ENCODE peak calls at places on chromosome 2, in five cellular contexts. J is GM06990, A is PC-3, T is fibroblast of lung, S is bronchial epithelial cell. P is an unnamed sample.

GRCh38 chr2:29123584-29124349 is 8.6 kb downstream of the CLIP4 start:
- DNase-seq in T (peak; percentile 72), J (no peak), S (peak; percentile 92), A (peak; percentile 92), P (no peak)

GRCh38 chr2:138267902-138268254 is 233.7 kb upstream of the SPOPL start:
- DNase-seq in J (peak; percentile 15), S (no peak), A (no peak), T (no peak), P (no peak)

GRCh38 chr2:222504714-222505113 is 80.4 kb downstream of the SGPP2 start:
- DNase-seq in T (no peak), J (peak; percentile 29), S (no peak), A (no peak), P (no peak)

GRCh38 chr2:73985318-73986084 is 791 bp downstream of the TET3 start:
- DNase-seq in J (peak; percentile 79), S (no peak), A (peak; percentile 36), T (no peak), P (no peak)

GRCh38 chr2:163191372-163191771 is 352.8 kb upstream of the KCNH7 start:
- DNase-seq in T (peak; percentile 64), A (peak; percentile 61), J (no peak), S (peak; percentile 55), P (peak; percentile 20)

GRCh38 chr2:95073856-95074662 is 47.5 kb downstream of the MRPS5 start:
- DNase-seq in S (no peak), A (no peak), T (no peak), J (no peak), P (no peak)

GRCh38 chr2:75607988-75608683 is 38.4 kb upstream of the MRPL19 start:
- DNase-seq in S (no peak), A (peak; percentile 61), T (no peak), J (no peak), P (no peak)

GRCh38 chr2:172674968-172675303 is 60.7 kb upstream of the RAPGEF4 start:
- DNase-seq in A (no peak), T (no peak), S (no peak), J (no peak), P (no peak)

GRCh38 chr2:200223385-200223784 is 83.1 kb upstream of the SPATS2L start:
- DNase-seq in T (peak; percentile 28), J (no peak), A (no peak), S (no peak), P (no peak)

GRCh38 chr2:10935366-10935918 is 23.7 kb downstream of the KCNF1 start:
- DNase-seq in S (no peak), A (no peak), J (no peak), T (no peak), P (no peak)

GRCh38 chr2:8514748-8515389 is 167.0 kb upstream of the ID2 start:
- DNase-seq in T (no peak), J (peak; percentile 80), A (no peak), S (no peak), P (no peak)

GRCh38 chr2:179344280-179344961 is 79.8 kb upstream of the SESTD1 start:
- DNase-seq in A (peak; percentile 15), S (peak; percentile 21), J (no peak), T (peak; percentile 46), P (no peak)

GRCh38 chr2:28359222-28360065 is 33.2 kb upstream of the FOSL2 start:
- DNase-seq in A (peak; percentile 78), S (peak; percentile 58), J (peak; percentile 66), T (peak; percentile 55), P (no peak)

GRCh38 chr2:85933753-85934594 is 45.2 kb upstream of the ST3GAL5 start:
- DNase-seq in J (no peak), S (peak; percentile 88), A (no peak), T (peak; percentile 50), P (peak; percentile 18)

GRCh38 chr2:54942373-54942772 is 107.9 kb downstream of the RTN4 start:
- DNase-seq in T (no peak), J (no peak), A (no peak), S (no peak), P (no peak)

GRCh38 chr2:18067980-18068379 is 189.5 kb downstream of the KCNS3 start:
- DNase-seq in S (no peak), T (no peak), J (no peak), A (no peak), P (no peak)

GRCh38 chr2:239464166-239465016 is 63.6 kb upstream of the HDAC4 start:
- DNase-seq in A (no peak), S (no peak), T (no peak), J (no peak), P (no peak)

GRCh38 chr2:88321614-88322248 is 130.8 kb downstream of the FOXI3 start:
- DNase-seq in T (no peak), S (no peak), A (no peak), J (no peak), P (no peak)

GRCh38 chr2:3526871-3527270 is 7.5 kb upstream of the ADI1 start:
- DNase-seq in J (no peak), T (no peak), A (no peak), S (no peak), P (no peak)

GRCh38 chr2:8656160-8656641 is 25.7 kb upstream of the ID2 start:
- DNase-seq in J (no peak), S (no peak), T (peak; percentile 76), A (peak; percentile 6), P (no peak)

GRCh38 chr2:15561574-15562344 is 625 bp upstream of the NBAS start:
- DNase-seq in J (peak; percentile 7), A (peak; percentile 25), S (no peak), T (peak; percentile 54), P (no peak)

GRCh38 chr2:233816771-233817170 is 37.6 kb downstream of the HJURP start:
- DNase-seq in A (no peak), T (no peak), S (no peak), J (no peak), P (no peak)

GRCh38 chr2:223101340-223102039 is 49.5 kb downstream of the KCNE4 start:
- DNase-seq in S (peak; percentile 84), T (peak; percentile 53), J (peak; percentile 19), A (peak; percentile 61), P (peak; percentile 73)

GRCh38 chr2:176537932-176538331 is 268.7 kb downstream of the MTX2 start:
- DNase-seq in T (no peak), A (no peak), J (no peak), S (no peak), P (no peak)

GRCh38 chr2:43136862-43137261 is 89.5 kb downstream of the ZFP36L2 start:
- DNase-seq in J (no peak), T (no peak), S (no peak), A (no peak), P (peak; percentile 27)

GRCh38 chr2:9970386-9971044 is 19.0 kb downstream of the GRHL1 start:
- DNase-seq in T (peak; percentile 59), A (no peak), J (no peak), S (no peak), P (no peak)

GRCh38 chr2:46050489-46050888 is 246.7 kb upstream of the EPAS1 start:
- DNase-seq in J (no peak), A (no peak), S (no peak), T (no peak), P (no peak)
- TF ChIP-seq CTCF in J (peak; percentile 14), A (peak; percentile 56), S (peak; percentile 34), T (peak; percentile 5), P (peak; percentile 47)

GRCh38 chr2:112962308-112963175 is 15.3 kb upstream of the IL36G start:
- DNase-seq in T (no peak), J (no peak), S (peak; percentile 85), A (no peak), P (no peak)

GRCh38 chr2:112957511-112957910 is 20.3 kb upstream of the IL36G start:
- DNase-seq in S (no peak), T (no peak), J (no peak), A (peak; percentile 17), P (no peak)

GRCh38 chr2:112960230-112960825 is 17.5 kb upstream of the IL36G start:
- DNase-seq in A (peak; percentile 26), T (no peak), J (no peak), S (no peak), P (no peak)

GRCh38 chr2:112958428-112959108 is 19.2 kb upstream of the IL36G start:
- DNase-seq in S (peak; percentile 63), T (peak; percentile 67), J (no peak), A (peak; percentile 69), P (peak; percentile 59)

DNA sequence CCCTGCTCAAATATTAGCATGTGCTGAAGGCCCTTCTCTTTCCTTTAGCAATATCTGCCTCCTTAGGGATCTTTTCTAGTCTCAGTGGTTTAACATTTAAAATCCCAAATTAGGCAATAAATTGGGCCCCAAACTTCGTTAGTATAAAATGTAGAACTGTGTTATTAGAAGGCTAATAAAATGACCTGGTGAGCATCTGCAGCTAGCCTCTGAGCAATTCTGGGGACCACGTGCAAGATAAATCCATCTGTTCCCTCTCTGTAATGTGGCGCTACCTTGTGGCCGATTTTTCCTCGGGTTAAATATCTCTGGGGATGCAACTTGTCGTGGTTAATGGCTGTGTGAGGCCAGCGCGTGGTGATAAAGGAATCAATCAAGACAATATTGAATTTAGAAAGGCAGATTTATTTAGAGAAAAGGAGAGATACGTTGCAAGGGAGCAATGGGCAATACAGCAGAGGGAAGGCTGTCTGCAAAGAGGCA is 18.7 kb upstream of the IL36G start:
- DNase-seq in T (no peak), S (no peak), A (peak; percentile 39), J (no peak), P (peak; percentile 19)
- TF ChIP-seq CTCF in T (no peak), S (peak; percentile 11), A (peak; percentile 44), J (no peak), P (peak; percentile 21)

DNA sequence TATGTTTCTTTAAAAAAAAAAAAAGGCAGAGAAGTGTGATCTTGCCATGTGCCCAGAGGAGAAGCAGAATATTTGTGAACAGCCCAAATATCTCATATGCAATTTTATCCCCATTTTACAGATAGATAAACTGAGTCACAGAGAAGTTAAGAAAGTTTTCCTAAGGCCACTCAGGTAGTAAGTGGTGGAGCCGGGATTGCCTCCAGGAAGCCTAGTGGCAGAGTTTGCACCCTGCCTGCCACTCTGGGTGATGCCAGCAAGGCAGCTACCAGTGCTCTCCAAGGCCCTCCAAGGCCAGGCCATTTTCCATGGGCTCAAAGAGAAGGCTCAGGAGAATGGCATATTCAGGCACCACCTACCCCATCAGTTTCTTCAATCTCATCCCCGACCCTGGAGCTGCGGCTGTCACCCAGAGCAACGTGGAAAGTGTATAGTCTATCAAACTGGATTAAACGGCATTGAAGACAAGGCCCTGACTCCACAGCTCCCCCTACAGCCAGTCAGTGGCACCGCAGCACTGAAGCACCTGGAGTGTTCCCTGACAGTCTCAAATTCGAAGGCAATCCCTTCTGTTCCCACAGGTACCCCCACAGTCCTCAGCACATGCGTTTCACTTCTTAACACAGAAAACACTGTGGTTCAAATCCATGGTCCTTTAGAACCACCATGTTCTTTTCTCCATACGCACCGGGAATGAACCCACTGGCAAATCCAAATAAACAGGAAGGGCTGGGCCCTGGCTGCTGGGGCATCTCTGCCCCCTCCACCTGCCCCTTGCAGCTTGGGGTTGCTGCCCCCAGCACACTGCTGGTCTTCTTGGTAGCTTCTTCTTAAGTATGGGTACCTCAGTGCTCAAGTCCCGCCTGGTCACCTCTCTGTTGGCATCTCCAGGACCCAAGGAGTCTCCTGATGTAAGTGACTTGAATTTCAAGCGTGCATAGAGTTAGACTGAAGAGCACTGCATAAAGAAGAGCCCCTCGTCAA is 175.3 kb downstream of the INHBB start:
- DNase-seq in S (peak; percentile 41), J (no peak), T (peak; percentile 43), A (peak; percentile 79), P (peak; percentile 46)
- TF ChIP-seq CTCF in S (peak; percentile 94), J (peak; percentile 77), T (peak; percentile 97), A (peak; percentile 92), P (peak; percentile 62)

DNA sequence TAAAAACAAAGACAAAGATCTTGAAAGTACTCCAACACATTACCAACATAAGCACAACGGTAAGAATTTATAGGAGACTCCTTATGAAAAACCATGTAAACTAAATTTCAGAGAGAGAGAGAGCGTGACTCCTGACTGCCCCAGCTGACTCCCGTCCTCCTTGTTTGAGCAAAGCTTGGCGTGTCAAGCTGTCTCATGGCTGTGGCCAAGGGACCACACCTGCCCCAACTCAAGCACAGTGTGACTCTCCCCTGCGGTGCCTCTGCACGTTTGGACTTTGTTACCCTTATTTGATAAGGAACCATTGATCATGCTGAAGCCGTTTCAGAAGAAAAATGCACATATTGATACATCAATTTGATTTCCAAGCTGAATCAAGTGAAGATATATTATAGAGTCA is 124.8 kb downstream of the COL6A3 start:
- DNase-seq in A (no peak), T (no peak), J (no peak), S (no peak), P (no peak)
- TF ChIP-seq CTCF in A (no peak), T (no peak), J (no peak), S (no peak), P (no peak)

P was measured in Caco-2.